ENCODE peak calls at places on chromosomes 12 and 14, in seven cellular contexts. I, O, Z, H, R, D and L are unnamed samples.

GRCh38 chr14:100644784-100645183 is 57.6 kb upstream of the BEGAIN start:
- DNase-seq in R (no peak), O (no peak), D (no peak), H (no peak), Z (no peak), I (no peak), L (no peak)

GRCh38 chr14:80464531-80465149 is 253.3 kb upstream of the DIO2 start:
- DNase-seq in D (no peak), R (no peak), H (no peak), O (no peak), I (no peak), Z (no peak), L (no peak)

GRCh38 chr12:82479511-82479910 is 121.2 kb downstream of the METTL25 start:
- DNase-seq in I (no peak), H (no peak), Z (no peak), D (no peak), O (no peak), R (no peak), L (no peak)

GRCh38 chr12:59055204-59055839 is 135.0 kb upstream of the LRIG3 start:
- DNase-seq in I (no peak), O (no peak), Z (no peak), D (no peak), H (peak), R (no peak), L (no peak)

GRCh38 chr12:115351513-115352077 is 667.6 kb upstream of the TBX3 start:
- DNase-seq in Z (no peak), I (no peak), H (no peak), D (no peak), O (no peak), R (no peak), L (no peak)

GRCh38 chr12:95622879-95623278 is 71.6 kb upstream of the USP44 start:
- DNase-seq in Z (no peak), D (no peak), I (no peak), O (no peak), R (no peak), H (no peak), L (no peak)

GRCh38 chr14:93880025-93880820 is 46.9 kb upstream of the FAM181A start:
- DNase-seq in Z (peak), O (peak), H (no peak), D (no peak), I (no peak), R (no peak), L (no peak)

GRCh38 chr12:50677858-50678257 is 86.0 kb upstream of the ATF1 start:
- DNase-seq in D (no peak), I (no peak), H (no peak), O (no peak), Z (no peak), R (peak), L (no peak)

GRCh38 chr12:27975222-27976136 is 2.9 kb upstream of the PTHLH start:
- DNase-seq in H (no peak), Z (no peak), I (no peak), D (no peak), O (no peak), R (no peak), L (peak)

GRCh38 chr12:90712671-90713070 is 242.3 kb downstream of the CCER1 start:
- DNase-seq in I (no peak), O (no peak), H (no peak), R (no peak), Z (no peak), D (no peak), L (no peak)

GRCh38 chr14:21768116-21768874 is 94.7 kb upstream of the OR4E1 start:
- DNase-seq in D (peak), R (no peak), I (no peak), O (no peak), H (peak), Z (no peak), L (peak)

GRCh38 chr12:82366182-82366581 is 7.9 kb downstream of the METTL25 start:
- DNase-seq in D (no peak), H (no peak), O (no peak), I (no peak), Z (no peak), R (no peak), L (no peak)

GRCh38 chr12:54572881-54573280 is 15.6 kb downstream of the PPP1R1A start:
- DNase-seq in I (no peak), Z (no peak), R (no peak), D (no peak), O (no peak), H (no peak), L (no peak)

GRCh38 chr12:46222642-46223041 is 46.2 kb downstream of the SLC38A1 start:
- DNase-seq in R (no peak), Z (no peak), O (no peak), H (no peak), I (no peak), D (no peak), L (no peak)

GRCh38 chr12:93016752-93017350 is 87.8 kb upstream of the EEA1 start:
- DNase-seq in O (no peak), Z (no peak), D (peak), H (no peak), R (no peak), I (no peak), L (no peak)

GRCh38 chr12:93018610-93019009 is 89.5 kb upstream of the EEA1 start:
- DNase-seq in O (no peak), R (no peak), Z (no peak), H (no peak), D (no peak), I (no peak), L (no peak)

GRCh38 chr12:93019240-93019910 is 90.3 kb upstream of the EEA1 start:
- DNase-seq in R (no peak), I (no peak), O (no peak), D (no peak), Z (no peak), H (no peak), L (no peak)

GRCh38 chr12:93019911-93020224 is 90.8 kb upstream of the EEA1 start:
- DNase-seq in O (no peak), R (no peak), H (no peak), D (no peak), I (no peak), Z (no peak), L (no peak)

DNA sequence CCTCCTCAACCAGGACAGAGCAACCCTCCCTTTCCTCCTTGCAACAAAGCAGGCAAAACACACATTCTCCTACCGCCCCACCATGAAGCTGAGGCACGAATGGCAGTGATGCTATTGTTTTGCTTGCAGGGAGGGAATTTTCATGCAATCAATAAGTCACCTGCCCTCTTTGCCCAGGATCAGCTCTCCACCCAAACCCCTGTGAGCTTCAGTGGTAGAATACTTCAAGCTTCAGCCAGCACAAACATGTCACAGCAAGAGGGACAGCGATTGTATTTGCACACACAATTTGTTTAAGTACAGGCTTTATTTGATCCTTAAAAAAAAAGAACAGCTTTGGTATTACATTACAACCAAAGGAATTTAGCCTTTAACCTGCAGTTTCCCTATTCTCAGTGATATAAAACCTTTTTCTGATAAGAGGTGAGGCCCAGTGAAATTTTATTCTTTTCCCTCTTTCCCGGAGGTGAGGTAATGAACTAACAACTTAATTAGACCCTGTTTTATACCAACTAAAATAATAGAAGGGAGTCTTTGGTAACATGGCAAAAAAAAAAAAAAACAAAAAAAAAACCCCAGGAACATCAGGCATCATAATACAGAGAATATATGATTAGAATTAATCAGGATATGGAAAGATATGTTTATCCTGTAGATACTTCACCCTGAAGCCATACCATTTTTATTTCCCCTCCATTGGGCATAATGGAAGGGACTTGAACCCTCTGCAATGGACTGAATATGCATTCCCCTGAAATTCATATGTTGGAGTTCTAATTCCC is 87.1 kb upstream of the EEA1 start:
- DNase-seq in O (no peak), H (no peak), Z (no peak), R (no peak), D (peak), I (no peak), L (no peak)
- TF ChIP-seq POLR2A in O (no peak), H (no peak), Z (no peak), R (no peak), D (no peak), I (no peak), L (no peak)

DNA sequence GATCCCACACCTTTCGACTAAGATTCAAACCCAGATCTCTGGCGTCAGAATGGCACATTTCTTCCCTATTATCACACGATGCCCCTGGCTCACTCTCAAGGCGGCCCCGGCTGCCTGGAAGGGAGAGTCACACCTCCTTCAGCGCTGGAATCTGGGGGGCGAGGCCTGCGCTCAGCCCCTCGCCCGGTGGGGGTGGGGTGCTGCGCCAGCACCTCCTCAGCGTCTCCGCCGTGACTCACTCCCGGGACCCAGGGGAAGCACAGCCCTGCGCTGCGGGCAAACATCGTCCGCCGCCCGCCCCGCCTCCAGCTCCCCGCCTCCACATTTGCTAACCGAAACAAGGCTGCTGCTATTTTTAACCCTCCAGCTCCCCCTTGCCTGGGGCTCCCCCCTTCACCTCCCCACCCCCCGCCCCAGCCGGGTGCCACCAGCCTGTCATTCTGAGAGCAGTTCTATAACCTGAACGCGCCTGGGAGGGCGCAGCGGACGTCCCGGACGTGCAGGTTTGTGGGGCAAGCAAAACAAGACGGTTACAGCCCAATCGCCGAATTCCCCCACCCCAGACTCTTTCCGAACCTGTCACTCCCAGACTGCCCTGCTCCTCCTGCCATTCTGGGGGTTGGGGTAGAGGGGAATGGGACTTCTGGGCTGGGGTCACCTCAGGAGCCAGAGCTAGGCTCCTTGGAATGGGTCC is 6.8 kb downstream of the HDAC7 start:
- DNase-seq in R (peak), I (peak), D (peak), H (peak), O (peak), Z (peak), L (peak)
- TF ChIP-seq POLR2A in R (peak), I (peak), D (no peak), H (no peak), O (no peak), Z (no peak), L (no peak)

DNA sequence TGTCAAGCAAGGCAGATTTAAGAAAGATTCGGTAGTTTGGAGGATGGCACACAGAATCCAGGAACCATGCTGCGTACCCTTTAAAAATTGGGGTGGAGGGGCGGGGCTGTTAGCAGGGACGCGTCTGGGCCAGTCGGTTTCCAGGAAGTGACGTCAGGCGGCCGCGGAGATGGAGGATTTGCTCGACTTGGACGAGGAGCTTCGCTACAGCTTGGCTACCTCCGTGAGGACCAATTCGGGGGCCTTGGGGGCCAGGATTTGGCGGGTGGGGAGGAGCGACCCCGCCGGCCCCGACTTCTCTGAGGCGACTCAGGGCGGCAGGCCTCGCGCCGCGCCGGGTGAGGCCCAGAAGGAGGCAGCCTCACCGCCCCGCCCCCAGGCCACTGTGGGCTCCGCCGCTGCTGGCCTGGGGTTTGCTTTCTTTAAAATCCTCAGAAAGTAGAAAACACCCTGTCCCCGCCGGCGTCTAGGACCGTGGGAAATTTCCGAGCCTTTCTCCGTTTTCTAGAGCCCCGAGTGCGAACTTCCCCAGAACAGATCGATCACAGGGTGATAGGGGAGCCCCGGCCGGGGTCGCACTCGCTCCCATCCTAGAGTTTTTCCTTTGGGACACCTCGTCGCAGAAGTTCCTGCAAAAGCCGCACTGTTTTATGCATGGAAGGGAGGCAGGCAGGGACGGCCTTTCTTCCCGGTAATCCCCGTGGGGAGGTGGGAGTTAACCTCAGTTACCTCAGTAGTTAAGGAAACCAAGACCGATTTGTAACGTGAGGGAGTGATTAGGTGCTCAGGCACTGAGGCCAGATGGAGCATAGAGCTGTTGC is at the start of gene IFT43:
- DNase-seq in I (peak), Z (peak), D (no peak), O (peak), H (peak), R (peak), L (peak)
- TF ChIP-seq POLR2A in I (no peak), Z (no peak), D (no peak), O (no peak), H (peak), R (peak), L (no peak)

GRCh38 chr12:120586860-120587259 is 5.7 kb upstream of the POP5 start:
- DNase-seq in H (no peak), D (no peak), Z (no peak), I (no peak), O (no peak), R (no peak), L (no peak)

GRCh38 chr12:120592121-120593049 is 11.2 kb upstream of the POP5 start:
- DNase-seq in D (no peak), R (no peak), H (no peak), O (no peak), Z (no peak), I (no peak), L (no peak)

GRCh38 chr12:120588948-120589930 is 8.0 kb upstream of the POP5 start:
- DNase-seq in D (no peak), R (no peak), Z (no peak), O (no peak), H (no peak), I (no peak), L (no peak)

GRCh38 chr12:120588371-120588770 is 7.2 kb upstream of the POP5 start:
- DNase-seq in R (no peak), D (no peak), O (no peak), H (no peak), Z (no peak), I (no peak), L (no peak)

DNA sequence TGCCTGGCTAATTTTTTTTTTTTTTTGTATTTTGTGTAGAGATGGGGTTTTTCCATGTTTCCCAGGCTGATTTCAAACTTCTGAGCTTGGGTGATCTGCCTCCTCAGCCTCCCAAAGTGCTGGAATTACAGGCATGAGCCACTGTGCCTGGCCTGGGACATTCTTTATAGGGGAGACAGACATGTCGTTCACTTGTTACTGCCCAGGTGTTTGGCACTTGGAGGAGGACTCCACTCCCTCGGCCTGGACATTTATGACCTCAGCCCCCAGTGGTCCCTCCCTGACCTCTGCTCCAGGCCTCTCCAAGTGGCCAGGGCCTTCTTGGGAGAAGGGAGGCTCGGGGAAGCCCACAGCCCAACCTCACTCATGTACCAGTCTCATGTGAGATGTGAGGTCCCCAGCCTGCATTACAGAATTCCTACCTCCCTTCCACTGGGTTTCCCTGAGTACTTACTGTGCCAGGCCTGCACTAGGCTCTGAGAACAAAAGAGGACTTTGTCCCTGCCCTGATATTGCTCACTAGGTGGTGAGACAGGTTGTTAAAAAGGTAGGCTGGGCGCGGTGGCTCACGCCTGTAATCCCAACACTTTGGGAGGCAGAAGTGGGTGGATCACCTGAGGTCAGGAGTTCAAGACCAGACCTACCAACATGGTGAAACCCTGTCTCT is 9.7 kb upstream of the POP5 start:
- DNase-seq in R (no peak), I (no peak), Z (no peak), H (no peak), D (peak), O (no peak), L (no peak)
- TF ChIP-seq POLR2A in R (no peak), I (no peak), Z (no peak), H (no peak), D (no peak), O (no peak), L (no peak)

DNA sequence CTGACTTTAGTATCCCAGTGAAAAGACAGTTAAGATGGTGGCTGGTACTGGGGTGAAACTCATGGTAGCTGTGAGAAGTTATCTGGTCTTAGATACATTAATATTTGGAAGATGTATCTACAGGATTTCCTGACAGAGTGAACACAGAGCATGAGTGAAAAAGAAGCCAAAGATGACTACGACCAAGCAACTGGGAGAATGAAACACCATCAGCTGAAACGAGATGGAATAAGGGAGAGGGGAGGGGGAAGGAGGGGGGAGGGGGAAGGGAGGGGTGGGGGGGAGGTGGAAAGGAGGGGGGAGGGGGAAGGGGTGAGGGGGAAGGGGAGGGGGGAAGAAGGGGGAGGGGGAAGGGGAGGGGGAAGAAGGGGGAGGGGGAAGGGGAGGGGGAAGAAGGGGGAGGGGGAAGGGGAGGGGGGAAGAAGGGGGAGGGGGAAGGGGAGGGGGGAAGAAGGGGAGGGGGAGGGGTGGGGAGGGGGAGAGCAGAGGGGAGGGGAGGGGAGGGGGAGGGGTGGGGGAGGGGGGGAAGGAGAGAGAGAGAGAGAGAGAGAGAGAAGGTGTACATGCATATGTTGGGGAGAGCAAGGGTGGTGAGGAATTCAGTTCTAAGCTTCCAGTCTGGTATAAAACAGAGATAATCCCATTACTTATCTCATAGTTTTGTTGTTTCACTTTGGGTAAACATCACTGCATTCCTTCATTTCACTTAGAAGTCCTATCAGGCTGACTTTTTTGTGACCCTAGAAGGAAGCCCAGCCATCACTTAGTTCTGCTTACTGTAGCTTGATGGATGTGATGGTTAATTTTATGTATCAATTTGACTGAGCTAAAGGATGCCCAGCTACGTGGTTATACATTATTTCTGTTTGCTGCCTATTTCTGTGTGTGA is 73.9 kb downstream of the SPPL3 start:
- DNase-seq in R (no peak), I (no peak), Z (no peak), D (peak), O (no peak), H (no peak), L (peak)
- TF ChIP-seq POLR2A in R (no peak), I (no peak), Z (no peak), D (no peak), O (no peak), H (no peak), L (no peak)

DNA sequence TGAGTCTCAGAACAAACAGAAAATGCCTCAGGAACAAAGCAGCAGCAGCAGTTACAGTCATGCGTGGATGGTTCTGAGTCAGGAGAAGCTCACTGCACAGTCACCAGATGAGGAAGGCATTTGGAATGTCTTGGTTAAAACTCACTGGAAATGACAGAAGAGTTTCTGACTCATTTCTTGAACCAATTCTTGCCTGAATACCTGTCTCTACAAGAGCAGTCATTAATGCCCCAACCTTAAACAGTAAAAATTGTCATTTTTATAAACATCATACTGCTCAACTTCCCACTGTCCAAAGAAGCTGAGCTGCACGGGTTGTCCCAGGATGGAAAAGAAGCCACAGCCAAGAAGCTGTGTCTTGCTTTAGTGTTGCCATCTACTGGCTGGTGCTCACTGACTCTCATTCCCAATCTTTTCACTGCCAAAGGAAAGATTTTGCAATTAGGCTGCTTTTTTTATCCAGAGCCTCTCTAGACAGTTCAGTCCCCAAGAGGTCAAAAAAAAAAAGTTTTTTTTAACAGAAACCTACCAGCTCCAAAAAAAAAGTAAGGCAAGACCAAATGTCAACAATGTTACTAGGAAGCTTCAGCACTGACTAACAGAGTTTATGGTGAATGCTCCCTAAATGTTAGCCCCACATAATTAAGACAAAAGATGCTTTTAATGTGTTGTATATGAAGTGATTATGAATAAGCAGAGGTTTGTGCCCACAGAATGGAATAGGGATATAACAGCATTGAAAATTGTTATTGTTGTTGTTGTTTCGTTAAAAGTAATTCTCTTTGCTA is 40.4 kb downstream of the KICS2 start:
- DNase-seq in Z (no peak), D (peak), H (peak), I (no peak), O (peak), R (peak), L (no peak)
- TF ChIP-seq POLR2A in Z (no peak), D (no peak), H (no peak), I (no peak), O (no peak), R (no peak), L (no peak)